ENCODE peak calls at places on chromosomes 3 and 15, in ten cellular contexts. X, L, H, W, T, Q, P, Z, S and N are unnamed samples.

GRCh38 chr3:10910367-10910766 is 82.2 kb upstream of the SLC6A1 start:
- DNase-seq in H (no peak), Q (no peak), X (no peak), P (no peak), Z (no peak), L (no peak), W (no peak), S (no peak), T (no peak), N (no peak)

GRCh38 chr3:81452406-81452805 is 309.0 kb downstream of the GBE1 start:
- DNase-seq in P (no peak), S (no peak), W (no peak), L (no peak), Q (no peak), T (no peak), H (no peak), Z (no peak), X (no peak), N (no peak)

GRCh38 chr3:14439501-14440167 is 37.2 kb downstream of the SLC6A6 start:
- DNase-seq in W (no peak), L (peak; percentile 81), H (peak; percentile 78), X (peak; percentile 81), T (no peak), Q (peak; percentile 51), Z (no peak), P (no peak), S (no peak), N (peak; percentile 64)

GRCh38 chr15:85581495-85581894 is 201.1 kb downstream of the AKAP13 start:
- DNase-seq in Q (no peak), W (peak; percentile 43), H (peak; percentile 81), S (no peak), P (no peak), X (no peak), L (peak; percentile 66), T (no peak), Z (no peak), N (no peak)

GRCh38 chr3:50010959-50011358 is 71.0 kb downstream of the RBM6 start:
- DNase-seq in X (no peak), Q (no peak), Z (no peak), W (no peak), P (no peak), S (no peak), H (no peak), L (no peak), T (no peak), N (no peak)

GRCh38 chr3:192155194-192155593 is 572.1 kb downstream of the FGF12 start:
- DNase-seq in Z (no peak), Q (no peak), L (no peak), X (no peak), P (no peak), H (no peak), W (no peak), T (no peak), S (no peak), N (no peak)

GRCh38 chr3:7280318-7280717 is 419.4 kb downstream of the GRM7 start:
- DNase-seq in W (no peak), T (no peak), L (no peak), H (no peak), X (no peak), S (no peak), P (no peak), Z (no peak), Q (no peak), N (no peak)

GRCh38 chr3:155704771-155705559 is 39.9 kb downstream of the PLCH1 start:
- DNase-seq in T (peak; percentile 75), S (no peak), H (no peak), Q (no peak), W (no peak), Z (no peak), P (no peak), L (no peak), X (no peak), N (no peak)

GRCh38 chr3:6228958-6229683 is 631.8 kb upstream of the GRM7 start:
- DNase-seq in Z (no peak), T (no peak), H (no peak), W (no peak), L (no peak), Q (no peak), X (no peak), S (no peak), P (no peak), N (no peak)

GRCh38 chr3:147368561-147369151 is 37.7 kb downstream of the ZIC4 start:
- DNase-seq in H (no peak), S (no peak), T (no peak), W (no peak), Z (no peak), X (no peak), L (no peak), Q (no peak), P (peak; percentile 39), N (no peak)

GRCh38 chr3:114308830-114309229 is 15.0 kb downstream of the TIGIT start:
- DNase-seq in H (no peak), X (no peak), L (no peak), P (no peak), T (no peak), S (no peak), Q (no peak), Z (peak; percentile 54), W (peak; percentile 63), N (no peak)

GRCh38 chr15:43042885-43043284 is 63.0 kb downstream of the UBR1 start:
- DNase-seq in H (no peak), P (no peak), Z (no peak), L (no peak), Q (no peak), X (no peak), W (no peak), S (no peak), T (no peak), N (no peak)